ENCODE peak calls at places on chromosomes 4 and X, in nine cellular contexts. V is adrenal gland, Y is stomach, U is transverse colon, P is lower leg skin, M is IMR-90, W is endothelial cell of umbilical vein, O is A549, S is H54. X is an unnamed sample.

GRCh38 chr4:9987749-9988346 is 33.4 kb downstream of the SLC2A9 start:
- DNase-seq in S (no peak), O (no peak), V (no peak), P (no peak), Y (no peak), M (no peak), W (no peak), U (no peak), X (no peak)

GRCh38 chr4:184163813-184164212 is 53.9 kb downstream of the ENPP6 start:
- DNase-seq in S (peak), P (peak), M (peak), W (peak), Y (peak), V (peak), U (peak), O (peak), X (peak)

GRCh38 chr4:169342906-169343560 is 72.3 kb upstream of the SH3RF1 start:
- DNase-seq in V (no peak), M (peak), S (no peak), O (no peak), P (no peak), U (no peak), Y (no peak), W (no peak), X (no peak)

GRCh38 chr4:32706893-32707292 is 1986.7 kb downstream of the PCDH7 start:
- DNase-seq in W (no peak), U (no peak), Y (no peak), M (no peak), V (no peak), S (no peak), O (no peak), P (no peak), X (no peak)

GRCh38 chr4:36189511-36190226 is 54.6 kb downstream of the ARAP2 start:
- DNase-seq in Y (no peak), U (no peak), S (no peak), P (no peak), V (no peak), M (no peak), O (no peak), W (no peak), X (no peak)

GRCh38 chrX:96407043-96407442 is 277.6 kb upstream of the DIAPH2 start:
- DNase-seq in U (peak), O (peak), Y (peak), V (peak), P (no peak), W (peak), S (no peak), M (peak), X (no peak)

GRCh38 chrX:109635151-109635550 is 10.2 kb upstream of the KCNE5 start:
- DNase-seq in P (no peak), S (no peak), M (peak), Y (no peak), V (no peak), W (peak), U (no peak), O (peak), X (peak)

GRCh38 chr4:2761035-2761923 is 5.1 kb upstream of the TNIP2 start:
- DNase-seq in S (no peak), M (no peak), Y (peak), W (peak), V (no peak), U (peak), O (no peak), P (no peak), X (no peak)

GRCh38 chr4:82753725-82754410 is 44.7 kb downstream of the SCD5 start:
- DNase-seq in S (no peak), M (peak), W (peak), P (peak), Y (no peak), O (no peak), U (no peak), V (peak), X (no peak)

GRCh38 chr4:3613980-3614730 is 81.9 kb upstream of the LRPAP1 start:
- DNase-seq in V (peak), P (no peak), S (no peak), Y (no peak), W (no peak), O (no peak), U (no peak), M (no peak), X (no peak)

GRCh38 chr4:105457997-105458396 is 15.9 kb downstream of the PPA2 start:
- DNase-seq in U (no peak), S (no peak), W (no peak), M (peak), P (no peak), V (no peak), O (no peak), Y (no peak), X (no peak)

GRCh38 chrX:123964155-123964554 is 2.6 kb downstream of the STAG2 start:
- DNase-seq in W (peak), P (no peak), V (no peak), U (no peak), S (no peak), M (peak), Y (no peak), O (no peak), X (no peak)

GRCh38 chrX:20461576-20461975 is 194.9 kb upstream of the RPS6KA3 start:
- DNase-seq in O (peak), W (peak), V (no peak), Y (no peak), M (peak), S (no peak), U (no peak), P (no peak), X (no peak)

GRCh38 chrX:57925806-57926205 is 15.5 kb upstream of the ZXDA start:
- DNase-seq in V (no peak), Y (no peak), O (no peak), U (no peak), M (no peak), W (no peak), P (no peak), S (no peak), X (no peak)

GRCh38 chr4:145099653-145100052 is 1.5 kb downstream of the ABCE1 start:
- DNase-seq in U (no peak), V (no peak), O (no peak), S (no peak), P (no peak), W (peak), M (peak), Y (no peak), X (peak)

GRCh38 chrX:155612312-155613224 is at the start of gene TMLHE:
- DNase-seq in W (peak), P (peak), U (peak), Y (peak), O (peak), S (peak), V (peak), M (peak), X (peak)

GRCh38 chr4:156971168-156971601 is 414 bp downstream of the PDGFC start:
- DNase-seq in O (no peak), P (peak), Y (peak), M (no peak), S (no peak), U (peak), V (no peak), W (no peak), X (no peak)

GRCh38 chr4:88831063-88831462 is 133.4 kb upstream of the NAP1L5 start:
- DNase-seq in W (no peak), S (no peak), P (no peak), U (no peak), V (no peak), Y (no peak), M (no peak), O (no peak), X (no peak)

GRCh38 chr4:124095596-124095995 is 616.9 kb downstream of the ANKRD50 start:
- DNase-seq in Y (no peak), U (no peak), M (peak), S (no peak), O (no peak), W (no peak), P (no peak), V (no peak), X (no peak)

GRCh38 chrX:106035064-106035463 is 3.5 kb downstream of the SERPINA7 start:
- DNase-seq in V (no peak), U (no peak), O (peak), W (no peak), Y (no peak), P (no peak), M (no peak), S (no peak), X (no peak)

GRCh38 chr4:156408749-156409148 is 455.1 kb upstream of the CTSO start:
- DNase-seq in Y (no peak), P (no peak), U (no peak), W (no peak), S (no peak), V (no peak), M (peak), O (no peak), X (no peak)

GRCh38 chrX:24703185-24703494 is 9.4 kb downstream of the POLA1 start:
- DNase-seq in W (no peak), Y (no peak), V (no peak), U (no peak), S (no peak), M (no peak), P (no peak), O (no peak), X (no peak)

GRCh38 chrX:55004231-55004630 is 4.1 kb downstream of the APEX2 start:
- DNase-seq in S (no peak), M (no peak), Y (no peak), V (no peak), W (no peak), P (no peak), U (no peak), O (no peak), X (peak)

GRCh38 chr4:156193800-156194199 is 240.1 kb upstream of the CTSO start:
- DNase-seq in U (peak), S (no peak), W (no peak), P (no peak), Y (no peak), M (peak), V (no peak), O (no peak), X (no peak)

GRCh38 chr4:36385951-36386561 is 104.6 kb downstream of the DTHD1 start:
- DNase-seq in Y (no peak), W (no peak), P (no peak), O (no peak), V (no peak), S (no peak), U (peak), M (no peak), X (no peak)

GRCh38 chr4:87853108-87853507 is 20.3 kb downstream of the MEPE start:
- DNase-seq in Y (no peak), U (no peak), M (peak), P (no peak), O (peak), W (peak), V (no peak), S (no peak), X (peak)

GRCh38 chr4:17967078-17967477 is 54.5 kb downstream of the LCORL start:
- DNase-seq in U (no peak), P (no peak), S (no peak), V (no peak), W (no peak), O (no peak), Y (no peak), M (no peak), X (no peak)

GRCh38 chrX:53004038-53004437 is 44.6 kb upstream of the GPR173 start:
- DNase-seq in M (no peak), O (no peak), S (no peak), Y (no peak), P (peak), V (no peak), W (no peak), U (no peak), X (no peak)

GRCh38 chr4:37522996-37523395 is 163.2 kb downstream of the RELL1 start:
- DNase-seq in P (no peak), U (no peak), S (no peak), W (no peak), M (no peak), V (no peak), Y (no peak), O (no peak), X (no peak)

GRCh38 chr4:16897991-16898827 is at the start of gene LDB2:
- DNase-seq in V (peak), P (peak), S (no peak), M (peak), Y (peak), O (no peak), U (peak), W (peak), X (no peak)

GRCh38 chr4:158572608-158573007 is 50.9 kb downstream of the RXFP1 start:
- DNase-seq in O (no peak), M (no peak), V (no peak), U (no peak), S (no peak), Y (no peak), P (no peak), W (no peak), X (no peak)

GRCh38 chr4:104559502-104559901 is 64.8 kb upstream of the CXXC4 start:
- DNase-seq in U (no peak), O (no peak), Y (no peak), M (no peak), S (no peak), P (no peak), W (no peak), V (no peak), X (no peak)

GRCh38 chr4:7698586-7698985 is 241.1 kb downstream of the AFAP1 start:
- DNase-seq in W (no peak), M (peak), U (no peak), V (no peak), S (no peak), P (no peak), Y (no peak), O (no peak), X (no peak)

GRCh38 chrX:25427873-25428555 is 412.2 kb upstream of the ARX start:
- DNase-seq in V (no peak), O (no peak), M (no peak), S (no peak), U (no peak), W (no peak), Y (no peak), P (no peak), X (peak)

DNA sequence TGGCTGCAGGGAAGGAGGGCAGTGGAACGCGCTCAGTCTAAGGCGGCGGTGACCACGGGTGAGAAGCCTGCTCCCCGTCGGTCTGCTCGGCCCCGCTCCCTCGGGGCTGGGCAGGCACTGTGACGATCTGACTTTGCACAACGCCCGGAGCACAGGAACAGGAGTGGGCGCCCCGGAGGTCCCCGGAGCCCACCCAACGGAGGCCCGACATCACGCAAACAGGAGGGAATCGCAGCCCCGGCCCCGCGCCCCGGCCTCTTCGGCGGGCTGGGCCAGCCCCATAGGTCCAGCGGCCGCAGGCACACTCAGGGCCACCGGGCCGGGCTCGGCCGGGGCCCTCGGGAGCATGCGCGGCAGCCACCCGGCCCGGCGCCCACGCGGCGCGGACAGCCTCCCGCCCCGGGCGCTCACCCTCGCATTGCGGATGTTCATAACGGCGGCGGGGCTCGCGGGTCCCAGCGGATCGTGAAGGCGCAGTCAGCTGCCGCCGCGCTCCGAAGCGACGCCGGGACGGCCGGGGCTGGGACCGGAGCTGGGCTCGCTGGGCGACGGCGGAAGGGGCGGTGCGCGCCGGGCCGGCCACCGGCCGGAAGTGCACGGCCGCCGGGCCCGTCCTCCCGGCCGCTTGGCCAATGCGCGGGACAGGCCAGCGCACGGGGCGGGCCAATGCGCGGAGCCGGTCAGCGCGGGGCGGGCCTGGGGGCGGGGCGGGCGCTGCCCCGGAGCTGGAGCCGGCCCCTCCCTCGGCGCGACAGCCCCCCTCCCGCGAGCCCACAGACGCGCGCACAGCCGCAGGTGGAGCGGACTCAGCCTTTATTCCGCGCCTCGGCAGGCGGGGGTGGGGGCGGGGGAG is at the start of gene NAA10:
- DNase-seq in Y (peak), V (peak), M (peak), S (peak), O (peak), U (peak), P (no peak), W (peak), X (peak)
- TF ChIP-seq POLR2A in Y (no peak), V (peak), M (peak), S (peak), O (peak), U (no peak), P (no peak), W (no peak), X (peak)

GRCh38 chr4:120720354-120720753 is 202.2 kb downstream of the PRDM5 start:
- DNase-seq in M (no peak), Y (no peak), S (no peak), V (no peak), P (no peak), U (no peak), O (no peak), W (no peak), X (no peak)

GRCh38 chr4:120709986-120710385 is 212.5 kb downstream of the PRDM5 start:
- DNase-seq in U (no peak), V (no peak), Y (no peak), M (peak), P (no peak), O (no peak), W (no peak), S (no peak), X (no peak)

GRCh38 chr4:120716346-120716745 is 206.2 kb downstream of the PRDM5 start:
- DNase-seq in Y (no peak), U (no peak), W (no peak), V (no peak), O (no peak), P (no peak), M (no peak), S (no peak), X (no peak)

GRCh38 chr4:120718979-120719566 is 203.5 kb downstream of the PRDM5 start:
- DNase-seq in S (no peak), O (peak), M (peak), P (no peak), W (peak), U (peak), Y (no peak), V (no peak), X (peak)

DNA sequence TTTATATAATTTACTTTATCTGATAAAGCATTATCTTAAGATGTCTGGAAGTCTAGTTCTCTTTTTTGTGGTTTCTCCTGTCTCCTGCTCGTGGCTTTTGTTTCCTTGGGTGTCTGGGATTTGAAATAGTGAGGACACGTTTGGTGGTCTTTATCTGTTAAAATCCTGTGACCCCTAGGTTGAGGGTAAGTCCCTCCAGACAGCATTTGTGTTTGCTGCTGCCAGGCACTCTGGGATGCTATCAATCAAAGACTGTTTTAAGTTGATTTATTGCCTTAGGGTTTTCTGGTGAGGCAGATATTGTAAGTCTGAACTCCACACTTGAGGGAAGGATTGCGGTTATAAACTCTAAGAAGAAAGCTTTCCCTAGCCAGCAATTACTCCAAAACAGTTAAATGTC is 207.9 kb downstream of the PRDM5 start:
- DNase-seq in P (no peak), S (no peak), M (no peak), W (no peak), Y (no peak), O (no peak), V (no peak), U (no peak), X (no peak)
- TF ChIP-seq POLR2A in P (no peak), S (no peak), M (no peak), W (no peak), Y (no peak), O (no peak), V (no peak), U (no peak), X (no peak)

GRCh38 chr4:76256032-76256431 is 4.5 kb downstream of the FAM47E start:
- DNase-seq in U (no peak), S (no peak), O (no peak), M (no peak), W (no peak), V (no peak), Y (no peak), P (no peak), X (no peak)

GRCh38 chr4:76250962-76251361 is 559 bp upstream of the FAM47E start:
- DNase-seq in Y (no peak), O (no peak), U (no peak), M (no peak), S (no peak), P (no peak), V (no peak), W (peak), X (no peak)

GRCh38 chr4:76252271-76252653 is 741 bp downstream of the FAM47E start:
- DNase-seq in P (no peak), S (no peak), U (no peak), V (no peak), M (no peak), O (no peak), W (no peak), Y (no peak), X (no peak)

GRCh38 chr4:76253511-76253910 is 2.0 kb downstream of the FAM47E start:
- DNase-seq in P (no peak), Y (no peak), M (no peak), U (no peak), S (no peak), W (no peak), V (no peak), O (no peak), X (no peak)

DNA sequence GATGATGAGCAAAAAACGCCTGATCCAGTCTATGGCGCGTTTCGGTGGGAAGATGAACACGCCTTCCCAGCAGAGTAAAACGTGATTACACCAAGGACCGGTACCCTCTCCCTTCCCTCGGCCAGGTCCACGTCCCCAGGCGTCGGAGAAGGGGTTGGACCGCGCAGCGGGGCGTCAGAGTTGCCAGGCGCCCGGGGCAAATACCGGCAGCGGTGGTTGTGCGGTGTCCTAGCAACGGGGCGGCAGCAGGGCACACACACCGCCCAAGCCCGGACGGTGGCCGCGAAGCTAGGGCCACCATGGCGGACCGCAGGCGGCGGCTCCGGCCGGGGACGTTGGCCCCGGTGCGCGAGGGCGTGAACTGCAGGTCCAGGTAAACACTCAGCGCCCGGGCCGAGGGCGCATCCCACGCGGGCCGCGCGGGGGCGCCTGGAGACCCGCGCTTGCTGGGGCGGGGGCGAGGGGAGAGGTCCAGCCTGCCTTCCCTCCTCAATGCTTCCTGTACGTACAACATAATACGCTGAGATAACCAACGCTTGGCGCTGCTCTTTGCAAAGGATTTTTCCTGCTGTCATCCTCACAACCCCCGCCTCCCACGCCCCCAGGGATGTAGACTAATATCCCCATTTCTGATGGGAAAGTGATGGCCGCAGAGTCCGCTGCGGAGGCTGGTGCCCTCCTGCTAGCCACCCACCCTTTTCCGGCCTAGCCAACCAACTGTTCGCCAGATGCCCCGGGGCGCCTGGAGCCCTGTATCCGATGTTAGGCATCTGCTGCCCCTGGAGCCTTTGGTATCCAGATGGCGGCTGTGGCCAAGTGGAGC is at the start of gene FAM47E:
- DNase-seq in U (peak), W (peak), S (no peak), Y (peak), P (peak), V (peak), O (peak), M (peak), X (peak)
- TF ChIP-seq POLR2A in U (peak), W (no peak), S (peak), Y (no peak), P (no peak), V (peak), O (no peak), M (no peak), X (no peak)

GRCh38 chrX:118975831-118976598 is 1.6 kb downstream of the LONRF3 start:
- DNase-seq in P (peak), V (peak), W (peak), O (peak), M (peak), Y (peak), S (peak), U (peak), X (no peak)
- TF ChIP-seq POLR2A in P (peak), V (peak), W (no peak), O (no peak), M (no peak), Y (no peak), S (no peak), U (peak), X (no peak)

GRCh38 chr4:79198886-79199591 is 126.8 kb downstream of the NAA11 start:
- DNase-seq in O (no peak), M (no peak), P (no peak), S (no peak), W (no peak), V (no peak), Y (no peak), U (no peak), X (peak)
- TF ChIP-seq POLR2A in O (no peak), M (no peak), P (no peak), S (no peak), W (no peak), V (no peak), Y (no peak), U (no peak), X (no peak)